ENCODE peak calls at places on chromosomes 12 and 14, in six cellular contexts. S, H, V, A, O and F are unnamed samples.

GRCh38 chr12:20194171-20194570 is 174.2 kb upstream of the PDE3A start:
- DNase-seq in S (no peak), H (peak), V (peak), A (peak), O (no peak), F (no peak)

GRCh38 chr12:2322554-2323120 is 269.9 kb downstream of the CACNA1C start:
- DNase-seq in S (no peak), H (no peak), V (no peak), A (no peak), O (no peak), F (no peak)

GRCh38 chr12:27796093-27796492 is 16.1 kb upstream of the MANSC4 start:
- DNase-seq in S (no peak), H (no peak), V (no peak), A (no peak), O (no peak), F (no peak)

GRCh38 chr12:20865873-20866272 is 55.4 kb downstream of the SLCO1B3 start:
- DNase-seq in S (no peak), H (no peak), V (no peak), A (no peak), O (no peak), F (no peak)

GRCh38 chr12:50061946-50062725 is 4.7 kb downstream of the ASIC1 start:
- DNase-seq in S (no peak), H (no peak), V (no peak), A (peak), O (no peak), F (no peak)

GRCh38 chr12:34305176-34305575 is 282.9 kb downstream of the ALG10 start:
- DNase-seq in S (no peak), H (no peak), V (no peak), A (no peak), O (no peak), F (no peak)

GRCh38 chr12:67705394-67706370 is 57.1 kb downstream of the DYRK2 start:
- DNase-seq in S (no peak), H (no peak), V (peak), A (peak), O (no peak), F (no peak)

GRCh38 chr12:3810016-3810370 is 57.1 kb upstream of the CRACR2A start:
- DNase-seq in S (no peak), H (no peak), V (no peak), A (no peak), O (no peak), F (no peak)

GRCh38 chr12:18383203-18383602 is 121.9 kb downstream of the PIK3C2G start:
- DNase-seq in S (peak), H (no peak), V (peak), A (peak), O (peak), F (no peak)

GRCh38 chr14:30921305-30921704 is 46.9 kb downstream of the COCH start:
- DNase-seq in S (no peak), H (no peak), V (no peak), A (peak), O (no peak), F (no peak)

GRCh38 chr14:61203059-61203753 is 77.9 kb downstream of the TMEM30B start:
- DNase-seq in S (no peak), H (peak), V (no peak), A (no peak), O (no peak), F (no peak)

GRCh38 chr14:102565331-102565887 is 27.0 kb upstream of the RCOR1 start:
- DNase-seq in S (no peak), H (no peak), V (no peak), A (no peak), O (no peak), F (no peak)

GRCh38 chr12:12608557-12608957 is 3.1 kb upstream of the CREBL2 start:
- DNase-seq in S (no peak), H (no peak), V (no peak), A (peak), O (no peak), F (no peak)

GRCh38 chr12:7129647-7130536 is at the start of gene CLSTN3:
- DNase-seq in S (peak), H (peak), V (peak), A (peak), O (no peak), F (peak)

GRCh38 chr14:99213101-99213500 is 58.9 kb downstream of the BCL11B start:
- DNase-seq in S (no peak), H (no peak), V (no peak), A (no peak), O (no peak), F (no peak)

GRCh38 chr12:111173391-111174282 is 195.3 kb downstream of the PHETA1 start:
- DNase-seq in S (no peak), H (no peak), V (no peak), A (no peak), O (no peak), F (no peak)

GRCh38 chr14:45298427-45299117 is 45.6 kb upstream of the MIS18BP1 start:
- DNase-seq in S (no peak), H (no peak), V (no peak), A (no peak), O (no peak), F (no peak)

GRCh38 chr14:103600503-103600902 is 28.5 kb upstream of the KLC1 start:
- DNase-seq in S (no peak), H (no peak), V (no peak), A (no peak), O (peak), F (no peak)
- H3K14ac ChIP-seq in S (no peak), H (no peak), V (no peak), A (no peak), O (no peak), F (no peak)

GRCh38 chr12:117167769-117168168 is 22.5 kb downstream of the FBXO21 start:
- DNase-seq in S (no peak), H (no peak), V (no peak), A (no peak), O (no peak), F (no peak)
- H3K14ac ChIP-seq in S (no peak), H (no peak), V (no peak), A (no peak), O (no peak), F (no peak)

GRCh38 chr14:24833385-24833784 is 199.4 kb upstream of the GZMB start:
- DNase-seq in S (no peak), H (no peak), V (no peak), A (no peak), O (no peak), F (no peak)

GRCh38 chr14:24838945-24839616 is 205.1 kb upstream of the GZMB start:
- DNase-seq in S (peak), H (no peak), V (no peak), A (no peak), O (no peak), F (no peak)

GRCh38 chr14:24831677-24832076 is 197.7 kb upstream of the GZMB start:
- DNase-seq in S (no peak), H (no peak), V (no peak), A (no peak), O (no peak), F (no peak)

GRCh38 chr14:24837280-24838046 is 203.5 kb upstream of the GZMB start:
- DNase-seq in S (no peak), H (no peak), V (peak), A (peak), O (no peak), F (no peak)

GRCh38 chr14:24834951-24835350 is 201.0 kb upstream of the GZMB start:
- DNase-seq in S (no peak), H (no peak), V (no peak), A (peak), O (no peak), F (no peak)
- H3K14ac ChIP-seq in S (no peak), H (no peak), V (no peak), A (no peak), O (no peak), F (no peak)

GRCh38 chr12:100716658-100716948 is 78.0 kb upstream of the ANO4 start:
- DNase-seq in S (peak), H (peak), V (peak), A (no peak), O (no peak), F (no peak)

GRCh38 chr12:100716949-100717732 is 77.4 kb upstream of the ANO4 start:
- DNase-seq in S (peak), H (peak), V (peak), A (no peak), O (no peak), F (no peak)

GRCh38 chr12:100720016-100720654 is 74.4 kb upstream of the ANO4 start:
- DNase-seq in S (no peak), H (no peak), V (peak), A (no peak), O (no peak), F (no peak)

GRCh38 chr12:100717733-100718067 is 76.9 kb upstream of the ANO4 start:
- DNase-seq in S (no peak), H (no peak), V (peak), A (no peak), O (no peak), F (no peak)

GRCh38 chr12:100718212-100718611 is 76.4 kb upstream of the ANO4 start:
- DNase-seq in S (no peak), H (no peak), V (peak), A (no peak), O (no peak), F (no peak)
- H3K14ac ChIP-seq in S (no peak), H (no peak), V (no peak), A (no peak), O (no peak), F (no peak)

GRCh38 chr14:77086017-77086727 is 11.9 kb upstream of the CIPC start:
- DNase-seq in S (peak), H (peak), V (peak), A (peak), O (peak), F (no peak)

GRCh38 chr14:77086951-77087350 is 11.1 kb upstream of the CIPC start:
- DNase-seq in S (no peak), H (no peak), V (no peak), A (no peak), O (peak), F (no peak)

GRCh38 chr14:77088219-77088618 is 9.8 kb upstream of the CIPC start:
- DNase-seq in S (no peak), H (peak), V (no peak), A (no peak), O (peak), F (peak)

GRCh38 chr14:77088645-77089044 is 9.4 kb upstream of the CIPC start:
- DNase-seq in S (no peak), H (no peak), V (no peak), A (no peak), O (no peak), F (no peak)

GRCh38 chr14:77087631-77088030 is 10.4 kb upstream of the CIPC start:
- DNase-seq in S (no peak), H (no peak), V (no peak), A (no peak), O (peak), F (no peak)
- H3K14ac ChIP-seq in S (no peak), H (peak), V (no peak), A (no peak), O (peak), F (no peak)

GRCh38 chr12:76694369-76694768 is 69.5 kb upstream of the ZDHHC17 start:
- DNase-seq in S (no peak), H (no peak), V (no peak), A (no peak), O (no peak), F (no peak)
- H3K14ac ChIP-seq in S (no peak), H (no peak), V (no peak), A (peak), O (peak), F (no peak)